ENCODE peak calls at places on chromosomes 6 and 20, in seven cellular contexts. Z, K, R, P, S, G and L are unnamed samples.

GRCh38 chr6:165950316-165950715 is 217.3 kb downstream of the TBXT start:
- DNase-seq in G (no peak), K (no peak), S (no peak), Z (no peak), R (no peak), P (no peak), L (no peak)

GRCh38 chr6:88380083-88380482 is 213.9 kb upstream of the CNR1 start:
- DNase-seq in Z (no peak), P (peak; percentile 75), R (no peak), G (no peak), S (no peak), K (no peak), L (no peak)

GRCh38 chr6:15352884-15353283 is 107.0 kb downstream of the JARID2 start:
- DNase-seq in K (no peak), G (no peak), Z (no peak), S (no peak), P (peak; percentile 44), R (no peak), L (no peak)

GRCh38 chr6:42239736-42240375 is 22.2 kb upstream of the MRPS10 start:
- DNase-seq in P (no peak), R (no peak), G (no peak), Z (no peak), K (no peak), S (no peak), L (no peak)

GRCh38 chr20:25077610-25078169 is 4.3 kb downstream of the VSX1 start:
- DNase-seq in Z (no peak), S (no peak), R (peak; percentile 70), G (no peak), P (peak; percentile 58), K (no peak), L (no peak)

GRCh38 chr6:42967228-42967627 is 6.7 kb downstream of the GNMT start:
- DNase-seq in P (no peak), Z (no peak), K (no peak), R (no peak), S (no peak), G (no peak), L (no peak)

GRCh38 chr6:12060780-12061619 is 48.9 kb downstream of the HIVEP1 start:
- DNase-seq in R (no peak), Z (peak; percentile 41), P (peak; percentile 84), K (peak; percentile 91), G (peak; percentile 94), S (peak; percentile 35), L (peak; percentile 76)

GRCh38 chr6:86937219-86938079 is at the start of gene HTR1E:
- DNase-seq in R (peak; percentile 78), Z (peak; percentile 5), K (no peak), S (peak; percentile 36), P (peak; percentile 39), G (no peak), L (no peak)

GRCh38 chr6:33008944-33009861 is at the start of gene HLA-DOA:
- DNase-seq in R (no peak), Z (no peak), K (peak; percentile 83), P (peak; percentile 33), S (no peak), G (peak; percentile 96), L (peak; percentile 44)

GRCh38 chr20:44068311-44068710 is 118.7 kb downstream of the JPH2 start:
- DNase-seq in P (no peak), K (no peak), G (no peak), S (no peak), Z (no peak), R (no peak), L (no peak)

GRCh38 chr20:37575884-37576283 is 48.2 kb upstream of the BLCAP start:
- DNase-seq in G (no peak), P (no peak), R (no peak), Z (no peak), S (no peak), K (no peak), L (no peak)

GRCh38 chr20:19995220-19995863 is 21.8 kb upstream of the NAA20 start:
- DNase-seq in P (peak; percentile 76), G (peak; percentile 32), R (peak; percentile 68), K (no peak), Z (peak; percentile 10), S (no peak), L (peak; percentile 26)

GRCh38 chr20:1943267-1944002 is 48.2 kb downstream of the SIRPA start:
- DNase-seq in S (no peak), P (no peak), G (no peak), R (no peak), Z (no peak), K (no peak), L (no peak)

GRCh38 chr6:102298066-102298465 is 904.6 kb downstream of the GRIK2 start:
- DNase-seq in P (no peak), R (no peak), K (no peak), S (no peak), Z (no peak), G (no peak), L (no peak)

GRCh38 chr6:7561153-7561964 is 19.9 kb downstream of the DSP start:
- DNase-seq in S (no peak), G (peak; percentile 17), R (peak; percentile 99), Z (no peak), P (peak; percentile 19), K (no peak), L (no peak)

GRCh38 chr6:147055821-147056392 is 148.3 kb upstream of the STXBP5 start:
- DNase-seq in R (no peak), K (no peak), Z (no peak), S (no peak), G (no peak), P (no peak), L (no peak)

GRCh38 chr6:34284563-34285545 is 36.0 kb upstream of the SMIM29 start:
- DNase-seq in Z (no peak), K (no peak), P (peak; percentile 92), R (no peak), S (no peak), G (no peak), L (no peak)

GRCh38 chr20:50298554-50299324 is 108.1 kb downstream of the CEBPB start:
- DNase-seq in R (no peak), S (no peak), K (no peak), G (no peak), P (no peak), Z (no peak), L (no peak)

GRCh38 chr6:164040994-164041393 is 626.5 kb downstream of the QKI start:
- DNase-seq in Z (no peak), P (no peak), G (no peak), R (no peak), S (no peak), K (no peak), L (no peak)

GRCh38 chr6:90078513-90079289 is 184.4 kb downstream of the GJA10 start:
- DNase-seq in R (no peak), G (no peak), S (no peak), K (peak; percentile 58), Z (peak; percentile 63), P (peak; percentile 74), L (peak; percentile 36)

GRCh38 chr6:168288781-168289570 is 30.6 kb downstream of the DACT2 start:
- DNase-seq in S (no peak), G (no peak), Z (no peak), K (no peak), R (no peak), P (no peak), L (no peak)

GRCh38 chr6:3081965-3082364 is 13.7 kb downstream of the RIPK1 start:
- DNase-seq in Z (no peak), G (peak; percentile 17), R (no peak), P (no peak), K (no peak), S (peak; percentile 6), L (no peak)

GRCh38 chr6:110581682-110582081 is 105.3 kb upstream of the SLC22A16 start:
- DNase-seq in Z (no peak), K (no peak), R (no peak), G (peak; percentile 17), S (no peak), P (no peak), L (no peak)

GRCh38 chr20:14114049-14114448 is 118.7 kb downstream of the MACROD2 start:
- DNase-seq in P (no peak), K (no peak), Z (no peak), S (no peak), G (no peak), R (no peak), L (no peak)

GRCh38 chr6:16338577-16339262 is 100.3 kb downstream of the GMPR start:
- DNase-seq in K (no peak), P (peak; percentile 99), S (no peak), Z (no peak), G (peak; percentile 74), R (peak; percentile 26), L (no peak)

GRCh38 chr6:157994126-157994795 is 12.6 kb downstream of the SYNJ2 start:
- DNase-seq in P (no peak), S (peak; percentile 45), Z (no peak), R (no peak), K (no peak), G (no peak), L (no peak)

GRCh38 chr6:158185729-158186456 is 17.7 kb downstream of the GTF2H5 start:
- DNase-seq in R (no peak), P (peak; percentile 62), Z (no peak), S (no peak), K (no peak), G (no peak), L (no peak)

GRCh38 chr20:57545927-57546662 is 14.8 kb upstream of the PCK1 start:
- DNase-seq in Z (no peak), P (no peak), R (no peak), K (no peak), S (no peak), G (peak; percentile 8), L (no peak)

GRCh38 chr20:24487240-24487639 is 17.8 kb downstream of the SYNDIG1 start:
- DNase-seq in R (no peak), G (no peak), P (no peak), S (no peak), K (no peak), Z (no peak), L (no peak)

GRCh38 chr6:4155848-4156466 is 20.6 kb upstream of the ECI2 start:
- DNase-seq in R (peak; percentile 87), S (peak; percentile 23), P (peak; percentile 88), G (peak; percentile 89), Z (peak; percentile 77), K (peak; percentile 89), L (peak; percentile 82)

GRCh38 chr6:158536084-158536890 is 23.6 kb upstream of the TMEM181 start:
- DNase-seq in G (peak; percentile 92), S (no peak), K (peak; percentile 82), Z (peak; percentile 67), P (peak; percentile 83), R (peak; percentile 77), L (peak; percentile 83)

GRCh38 chr6:87483929-87484328 is 11.2 kb downstream of the SLC35A1 start:
- DNase-seq in G (peak; percentile 94), Z (no peak), S (no peak), P (peak; percentile 51), R (peak; percentile 11), K (peak; percentile 66), L (peak; percentile 20)

GRCh38 chr6:148682990-148683389 is 63.8 kb upstream of the UST start:
- DNase-seq in Z (no peak), S (no peak), K (no peak), G (no peak), R (no peak), P (no peak), L (no peak)

GRCh38 chr6:2038096-2038495 is 207.3 kb downstream of the GMDS start:
- DNase-seq in K (peak; percentile 74), G (no peak), P (peak; percentile 90), Z (no peak), S (no peak), R (no peak), L (peak; percentile 60)

GRCh38 chr6:37926661-37927060 is 107.1 kb downstream of the ZFAND3 start:
- DNase-seq in P (no peak), K (no peak), G (no peak), S (no peak), R (no peak), Z (no peak), L (no peak)